ENCODE peak calls at places on chromosomes 6 and 20, in nine cellular contexts. Q is Panc1; R is COR-L47; E is fibroblast of lung; D is fibroblast of pulmonary artery; V is activated CD8-positive, alpha-beta memory T cell treated with anti-CD3 and anti-CD28 coated beads, Interleukin-2, amount 50 U/mL, for 4 hours; P is aorta; N is activated CD4-positive, alpha-beta T cell treated with anti-CD3 and anti-CD28 coated beads, Interleukin-2, amount 10 ng/mL, durations not matched to agents 7 days and 5 days; Z is stimulated activated CD4-positive, alpha-beta T cell treated with anti-CD3 and anti-CD28 coated beads, Interleukin-4, amount 100 ng/mL, for 24 hours. S is an unnamed sample.

GRCh38 chr20:2750343-2751251 is 49.8 kb downstream of the CPXM1 start:
- DNase-seq in Q (no peak), R (peak), E (peak), D (peak), V (no peak), P (peak), N (peak), Z (no peak), S (no peak)

GRCh38 chr6:92587521-92587920 is 831.8 kb downstream of the EPHA7 start:
- DNase-seq in Q (no peak), R (no peak), E (no peak), D (no peak), V (no peak), P (no peak), N (no peak), Z (no peak), S (no peak)

GRCh38 chr6:56655250-56655649 is 12.6 kb upstream of the DST start:
- DNase-seq in Q (no peak), R (no peak), E (peak), D (peak), V (no peak), P (no peak), N (no peak), Z (no peak), S (no peak)

GRCh38 chr20:58579069-58579818 is 64.0 kb upstream of the APCDD1L start:
- DNase-seq in Q (no peak), R (no peak), E (no peak), D (no peak), V (no peak), P (peak), N (no peak), Z (no peak), S (no peak)

GRCh38 chr6:16925461-16925860 is 164.2 kb upstream of the ATXN1 start:
- DNase-seq in Q (no peak), R (no peak), E (no peak), D (no peak), V (no peak), P (no peak), N (no peak), Z (no peak), S (no peak)

GRCh38 chr20:23668477-23668951 is 20.3 kb downstream of the CST4 start:
- DNase-seq in Q (peak), R (peak), E (peak), D (peak), V (no peak), P (no peak), N (peak), Z (peak), S (no peak)

GRCh38 chr6:143286280-143286795 is 164.2 kb downstream of the ADAT2 start:
- DNase-seq in Q (no peak), R (no peak), E (peak), D (peak), V (no peak), P (no peak), N (no peak), Z (no peak), S (no peak)

GRCh38 chr6:35425284-35425683 is 26.9 kb upstream of the FANCE start:
- DNase-seq in Q (no peak), R (no peak), E (peak), D (peak), V (no peak), P (no peak), N (no peak), Z (no peak), S (no peak)

GRCh38 chr20:35823937-35824336 is 52.1 kb downstream of the PHF20 start:
- DNase-seq in Q (no peak), R (no peak), E (no peak), D (no peak), V (no peak), P (no peak), N (no peak), Z (no peak), S (no peak)

GRCh38 chr20:45254867-45255266 is 503 bp upstream of the SLPI start:
- DNase-seq in Q (no peak), R (no peak), E (peak), D (peak), V (no peak), P (no peak), N (no peak), Z (no peak), S (no peak)

GRCh38 chr6:153980176-153980575 is 58.9 kb upstream of the OPRM1 start:
- DNase-seq in Q (no peak), R (no peak), E (no peak), D (no peak), V (no peak), P (no peak), N (no peak), Z (no peak), S (no peak)

GRCh38 chr6:28462401-28462800 is 19.1 kb upstream of the ZSCAN23 start:
- DNase-seq in Q (no peak), R (no peak), E (no peak), D (no peak), V (no peak), P (no peak), N (no peak), Z (no peak), S (no peak)

GRCh38 chr20:19602660-19603389 is 155.2 kb upstream of the RIN2 start:
- DNase-seq in Q (no peak), R (no peak), E (no peak), D (no peak), V (no peak), P (no peak), N (no peak), Z (no peak), S (no peak)

GRCh38 chr20:33664762-33665144 is 2.0 kb upstream of the ACTL10 start:
- DNase-seq in Q (no peak), R (no peak), E (no peak), D (no peak), V (no peak), P (no peak), N (no peak), Z (no peak), S (no peak)

GRCh38 chr6:1461207-1461606 is 71.8 kb downstream of the FOXF2 start:
- DNase-seq in Q (no peak), R (no peak), E (peak), D (peak), V (no peak), P (no peak), N (no peak), Z (no peak), S (no peak)

GRCh38 chr6:127118505-127119360 is at the start of gene RSPO3:
- DNase-seq in Q (no peak), R (peak), E (peak), D (peak), V (no peak), P (peak), N (no peak), Z (no peak), S (no peak)

GRCh38 chr20:32544893-32545840 is 40.0 kb downstream of the NOL4L start:
- DNase-seq in Q (no peak), R (no peak), E (no peak), D (no peak), V (no peak), P (no peak), N (no peak), Z (no peak), S (no peak)

GRCh38 chr6:157442296-157442695 is 61.3 kb downstream of the ZDHHC14 start:
- DNase-seq in Q (no peak), R (no peak), E (peak), D (peak), V (no peak), P (no peak), N (no peak), Z (no peak), S (no peak)

GRCh38 chr6:11535801-11536230 is 1.7 kb upstream of the TMEM170B start:
- DNase-seq in Q (no peak), R (no peak), E (peak), D (peak), V (no peak), P (no peak), N (no peak), Z (no peak), S (no peak)

GRCh38 chr20:2402271-2402980 is 21.7 kb downstream of the TGM6 start:
- DNase-seq in Q (no peak), R (peak), E (peak), D (peak), V (no peak), P (no peak), N (no peak), Z (no peak), S (no peak)

GRCh38 chr6:158086706-158087518 is 81.2 kb downstream of the SERAC1 start:
- DNase-seq in Q (no peak), R (no peak), E (peak), D (no peak), V (no peak), P (peak), N (no peak), Z (no peak), S (no peak)

GRCh38 chr6:118485601-118486550 is 62.2 kb upstream of the PLN start:
- DNase-seq in Q (no peak), R (no peak), E (peak), D (no peak), V (no peak), P (no peak), N (no peak), Z (no peak), S (no peak)

GRCh38 chr20:52083627-52084232 is 107.8 kb downstream of the ZFP64 start:
- DNase-seq in Q (peak), R (peak), E (peak), D (peak), V (peak), P (peak), N (peak), Z (peak), S (no peak)

GRCh38 chr6:157952751-157953479 is 28.7 kb upstream of the SYNJ2 start:
- DNase-seq in Q (no peak), R (no peak), E (no peak), D (no peak), V (no peak), P (no peak), N (no peak), Z (no peak), S (no peak)

GRCh38 chr20:45341939-45342862 is 6.0 kb downstream of the SDC4 start:
- DNase-seq in Q (no peak), R (peak), E (no peak), D (peak), V (no peak), P (peak), N (no peak), Z (no peak), S (no peak)

GRCh38 chr6:39821739-39822532 is 29.8 kb downstream of the DAAM2 start:
- DNase-seq in Q (no peak), R (no peak), E (peak), D (no peak), V (no peak), P (peak), N (no peak), Z (no peak), S (no peak)

GRCh38 chr20:58141971-58142842 is 86.2 kb downstream of the ANKRD60 start:
- DNase-seq in Q (no peak), R (no peak), E (no peak), D (no peak), V (no peak), P (no peak), N (peak), Z (no peak), S (no peak)

GRCh38 chr6:170243386-170243785 is 47.5 kb downstream of the DLL1 start:
- DNase-seq in Q (no peak), R (no peak), E (no peak), D (no peak), V (no peak), P (no peak), N (no peak), Z (no peak), S (no peak)

GRCh38 chr20:55961351-55962320 is 43.7 kb downstream of the CBLN4 start:
- DNase-seq in Q (no peak), R (no peak), E (no peak), D (no peak), V (no peak), P (peak), N (no peak), Z (no peak), S (no peak)

GRCh38 chr20:32920530-32921298 is 62.0 kb downstream of the EFCAB8 start:
- DNase-seq in Q (no peak), R (no peak), E (no peak), D (no peak), V (no peak), P (no peak), N (no peak), Z (no peak), S (no peak)

GRCh38 chr6:121437861-121438651 is 2.6 kb downstream of the GJA1 start:
- DNase-seq in Q (no peak), R (no peak), E (peak), D (peak), V (no peak), P (no peak), N (no peak), Z (no peak), S (no peak)

GRCh38 chr6:82197784-82198183 is 49.8 kb downstream of the IBTK start:
- DNase-seq in Q (no peak), R (no peak), E (no peak), D (no peak), V (no peak), P (no peak), N (no peak), Z (no peak), S (no peak)

GRCh38 chr6:52534966-52535390 is 41.9 kb downstream of the TRAM2 start:
- DNase-seq in Q (no peak), R (no peak), E (no peak), D (no peak), V (no peak), P (no peak), N (peak), Z (no peak), S (no peak)

GRCh38 chr6:36599791-36600209 is 5.6 kb downstream of the SRSF3 start:
- DNase-seq in Q (no peak), R (peak), E (peak), D (peak), V (peak), P (no peak), N (peak), Z (peak), S (peak)

GRCh38 chr6:13559251-13559650 is 15.2 kb upstream of the SIRT5 start:
- DNase-seq in Q (no peak), R (no peak), E (no peak), D (no peak), V (no peak), P (no peak), N (no peak), Z (no peak), S (no peak)